ENCODE peak calls at places on chromosomes 3 and 15, in eight cellular contexts. E is ovary, Q is tibial nerve, G is A549, P is stomach, T is esophagus muscularis mucosa, S is K562, A is transverse colon. L is an unnamed sample.

GRCh38 chr3:159609620-159610019 is 379.0 kb upstream of the IL12A start:
- DNase-seq in E (no peak), Q (no peak), G (no peak), P (no peak), T (no peak), S (no peak), A (no peak), L (no peak)

GRCh38 chr15:70876683-70877082 is 15.6 kb downstream of the THAP10 start:
- DNase-seq in E (no peak), Q (no peak), G (no peak), P (no peak), T (no peak), S (no peak), A (no peak), L (no peak)

GRCh38 chr15:63191895-63192603 is 2.6 kb downstream of the RAB8B start:
- DNase-seq in E (no peak), Q (no peak), G (no peak), P (no peak), T (no peak), S (no peak), A (peak), L (no peak)

GRCh38 chr15:60949034-60949977 is 279.8 kb downstream of the RORA start:
- DNase-seq in E (no peak), Q (no peak), G (no peak), P (no peak), T (no peak), S (no peak), A (no peak), L (no peak)

GRCh38 chr3:128482857-128483656 is 9.9 kb downstream of the GATA2 start:
- DNase-seq in E (no peak), Q (no peak), G (no peak), P (no peak), T (no peak), S (peak), A (no peak), L (no peak)

GRCh38 chr3:99666201-99666600 is 27.8 kb downstream of the COL8A1 start:
- DNase-seq in E (no peak), Q (no peak), G (no peak), P (no peak), T (no peak), S (no peak), A (no peak), L (no peak)

GRCh38 chr3:73148207-73148606 is 86.7 kb downstream of the EBLN2 start:
- DNase-seq in E (no peak), Q (no peak), G (no peak), P (no peak), T (peak), S (no peak), A (no peak), L (no peak)

GRCh38 chr3:9886328-9886727 is 4.1 kb upstream of the JAGN1 start:
- DNase-seq in E (no peak), Q (no peak), G (no peak), P (no peak), T (no peak), S (no peak), A (no peak), L (no peak)

GRCh38 chr3:195312714-195313113 is 41.8 kb upstream of the XXYLT1 start:
- DNase-seq in E (no peak), Q (no peak), G (no peak), P (no peak), T (no peak), S (no peak), A (no peak), L (no peak)

GRCh38 chr3:55157736-55158135 is 229.9 kb upstream of the LRTM1 start:
- DNase-seq in E (no peak), Q (no peak), G (no peak), P (no peak), T (peak), S (no peak), A (no peak), L (no peak)

GRCh38 chr3:148992027-148992634 is 791 bp downstream of the GYG1 start:
- DNase-seq in E (peak), Q (peak), G (peak), P (peak), T (no peak), S (no peak), A (peak), L (peak)
- H3K27ac ChIP-seq in E (peak), Q (peak), G (peak), P (peak), T (peak), S (peak), A (peak), L (peak)

DNA sequence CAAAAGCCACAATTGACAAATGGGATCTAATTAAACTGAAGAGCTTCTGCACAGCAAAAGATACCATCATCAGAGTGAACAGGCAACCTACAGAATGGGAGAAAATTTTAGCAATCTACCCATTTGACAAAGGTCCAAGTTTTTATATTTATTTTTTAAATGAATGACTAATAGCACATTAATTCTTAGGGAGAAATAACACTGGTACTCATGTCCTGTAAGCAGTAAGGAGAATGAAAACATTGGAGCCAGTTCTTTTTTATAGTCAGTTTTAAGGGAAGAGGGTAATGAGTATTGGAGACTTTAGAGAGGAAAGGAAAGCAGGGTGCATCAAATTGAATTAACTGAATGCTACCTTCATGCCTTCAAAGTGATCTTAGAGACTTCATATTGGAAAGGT is 404.7 kb upstream of the TGFBR2 start:
- DNase-seq in E (no peak), Q (no peak), G (no peak), P (no peak), T (no peak), S (no peak), A (no peak), L (no peak)
- TF ChIP-seq EP300 in E (no peak), Q (no peak), G (no peak), P (no peak), T (no peak), S (no peak), A (no peak), L (no peak)

GRCh38 chr3:117219296-117219695 is 509.7 kb downstream of the TUSC7 start:
- DNase-seq in E (no peak), Q (no peak), G (no peak), P (no peak), T (no peak), S (no peak), A (no peak), L (no peak)

GRCh38 chr3:117218709-117219108 is 509.1 kb downstream of the TUSC7 start:
- DNase-seq in E (no peak), Q (no peak), G (no peak), P (no peak), T (no peak), S (no peak), A (no peak), L (no peak)

GRCh38 chr3:117217837-117218236 is 508.3 kb downstream of the TUSC7 start:
- DNase-seq in E (no peak), Q (no peak), G (no peak), P (no peak), T (no peak), S (no peak), A (no peak), L (no peak)

DNA sequence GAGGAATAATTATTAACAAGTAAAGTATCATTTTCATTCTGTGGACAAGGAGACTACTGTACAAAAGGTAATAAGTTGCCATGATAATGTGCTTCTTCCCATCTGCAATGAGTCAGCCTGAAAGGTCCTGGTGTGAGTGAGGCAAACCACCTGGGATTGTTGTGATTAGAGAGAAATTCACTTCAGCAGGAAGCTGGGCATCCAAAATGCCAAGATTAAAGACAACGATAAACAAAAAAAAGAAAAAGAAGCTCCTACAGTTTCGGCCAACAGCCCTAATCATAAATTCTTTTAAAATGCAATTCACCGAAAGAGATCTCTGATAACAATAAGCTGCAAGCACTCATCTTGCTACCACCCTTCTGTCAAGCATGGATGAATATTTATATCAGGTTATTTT is 507.8 kb downstream of the TUSC7 start:
- DNase-seq in E (no peak), Q (no peak), G (no peak), P (no peak), T (no peak), S (no peak), A (no peak), L (no peak)
- H3K27ac ChIP-seq in E (no peak), Q (no peak), G (no peak), P (no peak), T (no peak), S (no peak), A (no peak), L (no peak)

GRCh38 chr3:152123457-152123856 is 145.3 kb upstream of the MBNL1 start:
- DNase-seq in E (no peak), Q (no peak), G (no peak), P (no peak), T (no peak), S (no peak), A (no peak), L (no peak)

GRCh38 chr3:152128356-152128755 is 140.4 kb upstream of the MBNL1 start:
- DNase-seq in E (no peak), Q (no peak), G (no peak), P (no peak), T (no peak), S (no peak), A (no peak), L (no peak)

GRCh38 chr3:152127058-152127457 is 141.7 kb upstream of the MBNL1 start:
- DNase-seq in E (no peak), Q (no peak), G (no peak), P (no peak), T (no peak), S (no peak), A (no peak), L (no peak)

GRCh38 chr3:152121292-152121654 is 147.5 kb upstream of the MBNL1 start:
- DNase-seq in E (no peak), Q (no peak), G (no peak), P (no peak), T (no peak), S (no peak), A (no peak), L (no peak)

DNA sequence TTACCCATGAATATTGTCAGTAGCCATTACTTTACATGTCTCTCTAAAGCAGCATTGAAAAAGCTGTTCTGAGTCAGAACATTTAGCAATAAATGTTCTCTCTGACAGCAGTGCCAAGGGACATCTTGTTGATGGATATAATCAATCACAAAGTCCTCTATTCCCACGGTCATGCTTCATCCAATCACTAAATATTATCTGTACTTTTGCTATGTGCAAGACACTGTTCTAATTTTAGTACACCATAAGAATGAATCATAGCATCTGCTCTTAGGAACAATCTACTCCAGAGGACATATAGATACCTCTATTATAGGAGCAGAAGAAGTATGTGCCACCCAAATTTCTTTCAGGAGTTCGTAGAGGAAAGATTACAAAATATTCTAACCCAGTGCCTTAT is 142.5 kb upstream of the MBNL1 start:
- DNase-seq in E (no peak), Q (no peak), G (no peak), P (no peak), T (no peak), S (no peak), A (no peak), L (no peak)
- TF ChIP-seq EP300 in E (no peak), Q (no peak), G (no peak), P (no peak), T (no peak), S (no peak), A (no peak), L (no peak)

GRCh38 chr3:112489674-112490479 is 9.4 kb downstream of the BTLA start:
- DNase-seq in E (no peak), Q (no peak), G (no peak), P (no peak), T (no peak), S (no peak), A (no peak), L (no peak)
- H3K27ac ChIP-seq in E (no peak), Q (no peak), G (no peak), P (no peak), T (no peak), S (no peak), A (no peak), L (no peak)